ENCODE peak calls at places on chromosomes 4 and X, in four cellular contexts. S is ovary, F is stomach, W is A549. Q is an unnamed sample.

GRCh38 chr4:128288689-128289106 is 1.1 kb upstream of the PGRMC2 start:
- DNase-seq in S (no peak), F (peak; percentile 34), W (peak; percentile 33), Q (no peak)

GRCh38 chrX:65997978-65998717 is 41.7 kb downstream of the VSIG4 start:
- DNase-seq in S (no peak), F (no peak), W (no peak), Q (no peak)

GRCh38 chr4:152824561-152824960 is 44.8 kb downstream of the ARFIP1 start:
- DNase-seq in S (no peak), F (no peak), W (no peak), Q (no peak)

GRCh38 chr4:13856387-13856786 is 228.9 kb upstream of the BOD1L1 start:
- DNase-seq in S (no peak), F (no peak), W (no peak), Q (peak; percentile 53)

GRCh38 chr4:83731609-83732008 is 195.7 kb downstream of the GPAT3 start:
- DNase-seq in S (no peak), F (no peak), W (peak; percentile 23), Q (no peak)

GRCh38 chrX:13983734-13984133 is 46.0 kb downstream of the GEMIN8 start:
- DNase-seq in S (no peak), F (no peak), W (no peak), Q (no peak)

GRCh38 chr4:16197842-16198241 is 28.4 kb downstream of the TAPT1 start:
- DNase-seq in S (no peak), F (no peak), W (no peak), Q (no peak)

GRCh38 chr4:4327652-4328121 is 37.6 kb downstream of the ZBTB49 start:
- DNase-seq in S (peak; percentile 26), F (no peak), W (peak; percentile 11), Q (peak; percentile 9)

GRCh38 chr4:57074753-57075152 is 35.4 kb downstream of the IGFBP7 start:
- DNase-seq in S (no peak), F (no peak), W (peak; percentile 36), Q (no peak)

GRCh38 chrX:41118156-41118555 is 32.9 kb downstream of the USP9X start:
- DNase-seq in S (no peak), F (no peak), W (no peak), Q (no peak)

GRCh38 chrX:71533850-71534515 is 1.1 kb downstream of the OGT start:
- DNase-seq in S (peak; percentile 46), F (peak; percentile 34), W (peak; percentile 69), Q (peak; percentile 35)

GRCh38 chrX:123215397-123216089 is 31.5 kb downstream of the GRIA3 start:
- DNase-seq in S (no peak), F (no peak), W (no peak), Q (no peak)

GRCh38 chr4:20252656-20253271 is 1.1 kb downstream of the SLIT2 start:
- DNase-seq in S (peak; percentile 34), F (no peak), W (no peak), Q (peak; percentile 46)

GRCh38 chr4:185740471-185740873 is 71.5 kb downstream of the SORBS2 start:
- DNase-seq in S (no peak), F (no peak), W (no peak), Q (no peak)

GRCh38 chr4:23717528-23718248 is 172.2 kb downstream of the PPARGC1A start:
- DNase-seq in S (no peak), F (no peak), W (peak; percentile 25), Q (no peak)

GRCh38 chrX:41276661-41277506 is 57.1 kb upstream of the DDX3X start:
- DNase-seq in S (no peak), F (no peak), W (no peak), Q (no peak)

GRCh38 chr4:67126115-67126514 is 419.2 kb downstream of the CENPC start:
- DNase-seq in S (no peak), F (no peak), W (no peak), Q (no peak)

GRCh38 chrX:3461824-3462508 is 115.5 kb upstream of the MXRA5 start:
- DNase-seq in S (no peak), F (no peak), W (no peak), Q (no peak)

GRCh38 chr4:125313989-125314602 is 659 bp upstream of the FAT4 start:
- DNase-seq in S (no peak), F (no peak), W (no peak), Q (no peak)

GRCh38 chr4:91488946-91489345 is 814.8 kb upstream of the GRID2 start:
- DNase-seq in S (no peak), F (no peak), W (no peak), Q (no peak)

GRCh38 chr4:188372051-188372450 is 232.8 kb downstream of the TRIML1 start:
- DNase-seq in S (no peak), F (no peak), W (no peak), Q (no peak)

GRCh38 chrX:11100281-11101035 is 10.7 kb upstream of the HCCS start:
- DNase-seq in S (peak; percentile 23), F (peak; percentile 34), W (peak; percentile 73), Q (peak; percentile 70)

GRCh38 chr4:145352438-145353145 is 129.1 kb upstream of the SMAD1 start:
- DNase-seq in S (no peak), F (no peak), W (no peak), Q (no peak)

GRCh38 chr4:97938141-97938540 is 205.1 kb downstream of the STPG2 start:
- DNase-seq in S (no peak), F (no peak), W (no peak), Q (no peak)

GRCh38 chrX:15616531-15616930 is 15.8 kb upstream of the ACE2 start:
- DNase-seq in S (no peak), F (no peak), W (no peak), Q (no peak)
- TF ChIP-seq POLR2A in S (no peak), F (no peak), W (no peak), Q (no peak)

GRCh38 chr4:140081582-140082398 is 72.2 kb downstream of the MAML3 start:
- DNase-seq in S (no peak), F (no peak), W (no peak), Q (no peak)
- H3K4me3 ChIP-seq in S (no peak overlapping the region), F (no peak overlapping the region), W (no peak overlapping the region), Q (no peak overlapping the region)

DNA sequence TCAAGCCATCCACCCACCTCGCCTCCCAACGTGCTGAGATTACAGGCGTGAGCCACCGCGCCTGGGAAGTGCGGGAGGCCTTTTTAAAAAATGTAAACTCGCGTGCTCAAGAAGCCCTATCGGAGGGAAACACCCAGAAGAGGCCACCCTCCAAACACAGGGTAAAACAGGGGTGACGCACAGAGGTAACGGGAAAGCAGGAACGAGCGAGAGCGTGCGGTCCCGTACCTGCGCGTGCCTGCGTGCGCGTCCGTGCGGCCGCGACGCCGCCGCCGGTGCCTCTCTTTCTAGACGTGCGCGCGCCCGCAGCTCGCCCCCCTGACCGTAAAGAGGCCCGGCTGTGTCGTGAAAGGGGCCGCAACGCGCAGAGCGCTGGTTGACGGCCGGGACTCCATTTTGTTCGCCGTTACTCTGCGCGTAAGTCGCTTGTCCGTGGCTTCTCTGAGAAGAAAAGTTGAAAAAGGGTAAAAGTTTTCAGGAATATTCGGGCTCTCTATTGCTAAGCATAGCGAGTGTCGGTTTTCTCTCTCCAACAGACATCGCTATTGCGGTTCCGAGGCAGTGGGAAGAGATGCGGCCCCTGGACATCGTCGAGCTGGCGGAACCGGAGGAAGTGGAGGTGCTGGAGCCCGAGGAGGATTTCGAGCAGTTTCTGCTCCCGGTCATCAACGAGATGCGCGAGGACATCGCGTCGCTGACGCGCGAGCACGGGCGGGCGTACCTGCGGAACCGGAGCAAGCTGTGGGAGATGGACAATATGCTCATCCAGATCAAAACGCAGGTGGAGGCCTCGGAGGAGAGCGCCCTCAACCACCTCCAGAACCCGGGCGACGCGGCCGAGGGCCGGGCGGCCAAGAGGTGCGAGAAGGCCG is at the start of gene MRFAP1:
- DNase-seq in S (peak; percentile 95), F (peak; percentile 96), W (peak; percentile 95), Q (peak; percentile 98)
- TF ChIP-seq POLR2A in S (peak; percentile 93), F (peak; percentile 78), W (peak; percentile 92), Q (peak; percentile 74)

GRCh38 chr4:149746281-149746680 is 69.4 kb downstream of the IQCM start:
- DNase-seq in S (no peak), F (no peak), W (no peak), Q (no peak)

GRCh38 chr4:149735796-149736195 is 79.8 kb downstream of the IQCM start:
- DNase-seq in S (no peak), F (no peak), W (no peak), Q (no peak)

GRCh38 chr4:149738156-149738555 is 77.5 kb downstream of the IQCM start:
- DNase-seq in S (no peak), F (no peak), W (no peak), Q (no peak)

DNA sequence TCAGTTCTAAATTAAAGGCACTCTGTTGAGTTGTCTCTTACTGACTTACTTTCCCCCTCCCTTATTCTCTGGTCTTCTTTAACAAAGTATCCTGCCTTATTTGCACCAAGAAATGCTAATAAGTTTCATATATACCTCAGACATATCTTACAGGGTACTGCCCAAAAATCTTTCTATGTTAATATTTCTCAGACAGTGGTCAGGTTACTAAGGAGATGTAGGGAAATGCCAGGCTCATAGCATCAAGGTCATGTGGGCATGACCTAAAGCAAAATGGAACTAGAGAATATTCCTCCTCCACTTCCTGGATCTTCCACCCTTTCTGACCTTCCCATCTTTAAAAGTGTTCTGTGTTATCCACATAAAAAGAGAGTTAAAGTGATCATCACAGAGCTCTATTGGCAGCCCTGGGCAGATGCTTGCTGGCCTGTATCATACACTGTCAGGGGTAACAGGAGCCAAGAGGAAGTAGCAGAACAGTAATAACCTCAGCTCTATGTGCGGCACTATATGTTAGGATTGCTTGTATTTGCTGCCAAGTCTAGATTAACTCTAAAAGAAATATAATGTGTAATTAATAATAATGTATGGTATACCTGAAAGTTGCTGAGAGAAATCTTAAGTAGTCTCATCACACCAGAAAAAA is 74.3 kb downstream of the IQCM start:
- DNase-seq in S (no peak), F (no peak), W (no peak), Q (no peak)
- H3K4me3 ChIP-seq in S (no peak overlapping the region), F (no peak overlapping the region), W (no peak overlapping the region), Q (no peak overlapping the region)

DNA sequence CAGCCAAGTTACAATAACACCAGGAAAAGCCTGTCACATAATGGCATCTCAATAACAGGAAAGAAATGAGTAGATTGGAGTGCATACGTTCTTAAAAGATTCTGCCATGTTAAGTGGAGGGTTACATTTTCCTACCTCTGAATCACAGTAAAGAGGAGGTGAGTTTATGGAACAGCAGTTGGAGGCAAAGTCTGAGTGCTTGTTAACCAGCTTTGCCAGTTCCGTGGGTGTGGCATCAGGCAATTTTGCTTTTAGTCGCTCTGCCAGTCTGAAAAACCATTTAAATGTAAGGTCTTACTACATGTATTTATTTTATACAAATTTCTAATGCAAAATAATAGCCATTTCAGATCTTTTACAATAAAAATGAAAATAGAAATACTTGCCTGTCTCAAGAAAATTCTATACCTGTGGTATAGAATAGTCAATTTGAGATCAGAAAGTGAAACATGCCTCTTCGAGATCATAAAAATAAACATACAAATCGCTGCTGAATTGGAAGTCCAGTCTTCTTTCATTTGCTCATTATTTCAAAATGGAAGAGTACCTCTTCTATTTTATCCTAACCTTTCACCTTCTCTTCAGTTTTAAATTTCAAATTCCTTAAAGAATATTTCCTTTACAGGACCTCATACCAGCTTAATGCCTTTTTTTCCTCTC is 31.4 kb downstream of the GC start:
- DNase-seq in S (no peak), F (no peak), W (no peak), Q (no peak)
- TF ChIP-seq POLR2A in S (no peak), F (no peak), W (no peak), Q (no peak)

GRCh38 chrX:1387141-1387776 is 4.7 kb downstream of the SLC25A6 start:
- DNase-seq in S (peak; percentile 28), F (no peak), W (no peak), Q (peak; percentile 50)

GRCh38 chrX:1389181-1389992 is 2.5 kb downstream of the SLC25A6 start:
- DNase-seq in S (peak; percentile 42), F (peak; percentile 24), W (no peak), Q (peak; percentile 46)

GRCh38 chrX:1389993-1390285 is 2.0 kb downstream of the SLC25A6 start:
- DNase-seq in S (peak; percentile 20), F (no peak), W (no peak), Q (no peak)

GRCh38 chrX:1386338-1387127 is 5.4 kb downstream of the SLC25A6 start:
- DNase-seq in S (peak; percentile 23), F (peak; percentile 19), W (no peak), Q (peak; percentile 45)

GRCh38 chrX:1388651-1389050 is 3.3 kb downstream of the SLC25A6 start:
- DNase-seq in S (peak; percentile 7), F (peak; percentile 15), W (no peak), Q (peak; percentile 26)
- H3K4me3 ChIP-seq in S (no peak overlapping the region), F (no peak overlapping the region), W (no peak overlapping the region), Q (no peak overlapping the region)

Q was measured in Peyer's patch.